ENCODE peak calls at places on chromosomes 12 and 14, in nine cellular contexts. One of them, this sample, is unnamed.

GRCh38 chr12:1360812-1361211 is 233.6 kb downstream of the FBXL14 start:
- DNase-seq in stomach: no peak
- DNase-seq in fibroblast of lung: peak; percentile 27
- DNase-seq in neural progenitor cell: no peak
- DNase-seq in psoas muscle: no peak
- DNase-seq in left ventricle myocardium inferior: no peak
- DNase-seq in adrenal gland: no peak
- DNase-seq in fibroblast of mammary gland: peak; percentile 43
- DNase-seq in bronchial epithelial cell: peak; percentile 29
- DNase-seq in this sample: peak; percentile 87

GRCh38 chr12:57632898-57633825 is at the start of gene B4GALNT1:
- DNase-seq in neural progenitor cell: peak; percentile 89
- DNase-seq in fibroblast of lung: peak; percentile 43
- DNase-seq in fibroblast of mammary gland: peak; percentile 29
- DNase-seq in adrenal gland: peak; percentile 49
- DNase-seq in stomach: peak; percentile 68
- DNase-seq in left ventricle myocardium inferior: peak; percentile 64
- DNase-seq in bronchial epithelial cell: peak; percentile 26
- DNase-seq in psoas muscle: peak; percentile 76
- DNase-seq in this sample: peak; percentile 48

GRCh38 chr14:61832783-61833182 is 70.6 kb downstream of the SNAPC1 start:
- DNase-seq in bronchial epithelial cell: peak; percentile 47
- DNase-seq in psoas muscle: no peak
- DNase-seq in adrenal gland: no peak
- DNase-seq in stomach: no peak
- DNase-seq in neural progenitor cell: no peak
- DNase-seq in left ventricle myocardium inferior: no peak
- DNase-seq in fibroblast of mammary gland: no peak
- DNase-seq in fibroblast of lung: no peak
- DNase-seq in this sample: no peak

GRCh38 chr12:95182868-95183415 is 34.3 kb downstream of the FGD6 start:
- DNase-seq in psoas muscle: no peak
- DNase-seq in left ventricle myocardium inferior: no peak
- DNase-seq in bronchial epithelial cell: peak; percentile 67
- DNase-seq in adrenal gland: peak; percentile 40
- DNase-seq in fibroblast of mammary gland: peak; percentile 73
- DNase-seq in stomach: no peak
- DNase-seq in neural progenitor cell: no peak
- DNase-seq in fibroblast of lung: no peak
- DNase-seq in this sample: peak; percentile 69

GRCh38 chr14:93005135-93005813 is 82.3 kb downstream of the CHGA start:
- DNase-seq in psoas muscle: peak; percentile 44
- DNase-seq in adrenal gland: no peak
- DNase-seq in bronchial epithelial cell: no peak
- DNase-seq in stomach: peak; percentile 83
- DNase-seq in fibroblast of lung: no peak
- DNase-seq in fibroblast of mammary gland: no peak
- DNase-seq in left ventricle myocardium inferior: no peak
- DNase-seq in neural progenitor cell: no peak
- DNase-seq in this sample: no peak

GRCh38 chr12:14958361-14959125 is 2.9 kb downstream of the ARHGDIB start:
- DNase-seq in psoas muscle: no peak
- DNase-seq in adrenal gland: no peak
- DNase-seq in neural progenitor cell: no peak
- DNase-seq in left ventricle myocardium inferior: no peak
- DNase-seq in fibroblast of mammary gland: no peak
- DNase-seq in bronchial epithelial cell: no peak
- DNase-seq in stomach: no peak
- DNase-seq in fibroblast of lung: no peak
- DNase-seq in this sample: no peak

GRCh38 chr14:79332504-79333197 is 878.7 kb downstream of the DIO2 start:
- DNase-seq in stomach: no peak
- DNase-seq in fibroblast of mammary gland: no peak
- DNase-seq in neural progenitor cell: peak; percentile 66
- DNase-seq in left ventricle myocardium inferior: no peak
- DNase-seq in psoas muscle: no peak
- DNase-seq in adrenal gland: no peak
- DNase-seq in bronchial epithelial cell: no peak
- DNase-seq in fibroblast of lung: no peak
- DNase-seq in this sample: no peak

GRCh38 chr12:52203126-52203921 is 11.5 kb upstream of the KRT80 start:
- DNase-seq in stomach: peak; percentile 36
- DNase-seq in fibroblast of mammary gland: peak; percentile 67
- DNase-seq in left ventricle myocardium inferior: peak; percentile 42
- DNase-seq in psoas muscle: no peak
- DNase-seq in adrenal gland: peak; percentile 65
- DNase-seq in fibroblast of lung: peak; percentile 66
- DNase-seq in neural progenitor cell: peak; percentile 31
- DNase-seq in bronchial epithelial cell: peak; percentile 79
- DNase-seq in this sample: peak; percentile 95

GRCh38 chr14:22715186-22715812 is 51.2 kb upstream of the OXA1L start:
- DNase-seq in adrenal gland: no peak
- DNase-seq in stomach: no peak
- DNase-seq in left ventricle myocardium inferior: no peak
- DNase-seq in psoas muscle: no peak
- DNase-seq in fibroblast of mammary gland: no peak
- DNase-seq in fibroblast of lung: no peak
- DNase-seq in bronchial epithelial cell: no peak
- DNase-seq in neural progenitor cell: no peak
- DNase-seq in this sample: no peak

GRCh38 chr14:82067221-82067620 is 533.6 kb upstream of the SEL1L start:
- DNase-seq in neural progenitor cell: peak; percentile 24
- DNase-seq in adrenal gland: no peak
- DNase-seq in stomach: no peak
- DNase-seq in bronchial epithelial cell: no peak
- DNase-seq in left ventricle myocardium inferior: no peak
- DNase-seq in fibroblast of lung: no peak
- DNase-seq in psoas muscle: no peak
- DNase-seq in fibroblast of mammary gland: no peak
- DNase-seq in this sample: no peak

GRCh38 chr12:83210933-83211332 is 524.2 kb downstream of the TMTC2 start:
- DNase-seq in fibroblast of mammary gland: no peak
- DNase-seq in stomach: no peak
- DNase-seq in psoas muscle: no peak
- DNase-seq in adrenal gland: no peak
- DNase-seq in neural progenitor cell: peak; percentile 83
- DNase-seq in fibroblast of lung: no peak
- DNase-seq in left ventricle myocardium inferior: no peak
- DNase-seq in bronchial epithelial cell: no peak
- DNase-seq in this sample: no peak

GRCh38 chr12:101941306-101942000 is 64.1 kb downstream of the DRAM1 start:
- DNase-seq in fibroblast of mammary gland: no peak
- DNase-seq in adrenal gland: no peak
- DNase-seq in fibroblast of lung: no peak
- DNase-seq in psoas muscle: no peak
- DNase-seq in bronchial epithelial cell: no peak
- DNase-seq in stomach: no peak
- DNase-seq in neural progenitor cell: no peak
- DNase-seq in left ventricle myocardium inferior: no peak
- DNase-seq in this sample: no peak

GRCh38 chr14:59182641-59183040 is 5.8 kb upstream of the DAAM1 start:
- DNase-seq in fibroblast of mammary gland: no peak
- DNase-seq in psoas muscle: no peak
- DNase-seq in bronchial epithelial cell: no peak
- DNase-seq in left ventricle myocardium inferior: no peak
- DNase-seq in fibroblast of lung: no peak
- DNase-seq in stomach: no peak
- DNase-seq in neural progenitor cell: no peak
- DNase-seq in adrenal gland: no peak
- DNase-seq in this sample: no peak

GRCh38 chr14:32330356-32331226 is 1.5 kb downstream of the AKAP6 start:
- DNase-seq in bronchial epithelial cell: no peak
- DNase-seq in stomach: no peak
- DNase-seq in psoas muscle: no peak
- DNase-seq in left ventricle myocardium inferior: no peak
- DNase-seq in adrenal gland: no peak
- DNase-seq in neural progenitor cell: peak; percentile 44
- DNase-seq in fibroblast of lung: no peak
- DNase-seq in fibroblast of mammary gland: no peak
- DNase-seq in this sample: no peak
- H3K4me3 ChIP-seq in bronchial epithelial cell: no peak overlapping the region
- H3K4me3 ChIP-seq in stomach: no peak overlapping the region
- H3K4me3 ChIP-seq in psoas muscle: no peak overlapping the region
- H3K4me3 ChIP-seq in left ventricle myocardium inferior: no peak overlapping the region
- H3K4me3 ChIP-seq in adrenal gland: no peak overlapping the region
- H3K4me3 ChIP-seq in neural progenitor cell: peak overlapping the region; percentile 26
- H3K4me3 ChIP-seq in fibroblast of lung: no peak overlapping the region
- H3K4me3 ChIP-seq in fibroblast of mammary gland: no peak overlapping the region
- H3K4me3 ChIP-seq in this sample: no peak overlapping the region

GRCh38 chr12:45125997-45126396 is 75.1 kb upstream of the DBX2 start:
- DNase-seq in adrenal gland: no peak
- DNase-seq in bronchial epithelial cell: peak; percentile 92
- DNase-seq in psoas muscle: no peak
- DNase-seq in fibroblast of lung: no peak
- DNase-seq in stomach: no peak
- DNase-seq in neural progenitor cell: no peak
- DNase-seq in fibroblast of mammary gland: no peak
- DNase-seq in left ventricle myocardium inferior: no peak
- DNase-seq in this sample: no peak

GRCh38 chr12:45122776-45123380 is 72.0 kb upstream of the DBX2 start:
- DNase-seq in stomach: no peak
- DNase-seq in left ventricle myocardium inferior: no peak
- DNase-seq in neural progenitor cell: peak; percentile 52
- DNase-seq in bronchial epithelial cell: peak; percentile 55
- DNase-seq in fibroblast of lung: peak; percentile 41
- DNase-seq in adrenal gland: no peak
- DNase-seq in psoas muscle: no peak
- DNase-seq in fibroblast of mammary gland: peak; percentile 66
- DNase-seq in this sample: peak; percentile 31

GRCh38 chr12:45124485-45125155 is 73.7 kb upstream of the DBX2 start:
- DNase-seq in fibroblast of mammary gland: no peak
- DNase-seq in bronchial epithelial cell: peak; percentile 43
- DNase-seq in psoas muscle: no peak
- DNase-seq in fibroblast of lung: no peak
- DNase-seq in adrenal gland: no peak
- DNase-seq in stomach: no peak
- DNase-seq in neural progenitor cell: peak; percentile 8
- DNase-seq in left ventricle myocardium inferior: no peak
- DNase-seq in this sample: no peak

DNA sequence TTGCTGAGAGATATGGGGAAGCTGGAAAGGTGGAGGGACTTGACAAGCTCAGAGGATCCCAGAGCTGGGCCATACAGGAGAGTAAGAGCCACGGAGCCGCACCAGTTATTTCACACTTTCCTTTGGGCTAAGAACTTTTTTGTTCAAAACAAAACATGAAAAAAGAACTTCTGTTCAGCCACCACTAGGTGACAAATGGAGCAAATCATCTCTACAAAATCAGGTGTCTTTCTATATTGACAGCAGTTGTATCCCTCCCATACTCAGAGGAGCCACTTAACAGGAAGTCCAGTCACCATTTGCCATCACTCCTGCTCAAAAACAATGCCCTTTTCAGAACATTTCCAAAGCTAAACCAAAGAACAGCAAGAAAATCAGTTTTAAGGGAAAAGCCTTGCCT is 70.3 kb upstream of the DBX2 start:
- DNase-seq in bronchial epithelial cell: no peak
- DNase-seq in psoas muscle: no peak
- DNase-seq in adrenal gland: no peak
- DNase-seq in fibroblast of lung: no peak
- DNase-seq in stomach: no peak
- DNase-seq in neural progenitor cell: no peak
- DNase-seq in fibroblast of mammary gland: no peak
- DNase-seq in left ventricle myocardium inferior: no peak
- DNase-seq in this sample: no peak
- TF ChIP-seq CTCF in bronchial epithelial cell: no peak
- TF ChIP-seq CTCF in psoas muscle: no peak
- TF ChIP-seq CTCF in adrenal gland: no peak
- TF ChIP-seq CTCF in fibroblast of lung: peak; percentile 3
- TF ChIP-seq CTCF in stomach: no peak
- TF ChIP-seq CTCF in neural progenitor cell: peak; percentile 44
- TF ChIP-seq CTCF in fibroblast of mammary gland: no peak
- TF ChIP-seq CTCF in left ventricle myocardium inferior: no peak
- TF ChIP-seq CTCF in this sample: no peak

GRCh38 chr12:90244232-90244631 is 535.6 kb upstream of the ATP2B1 start:
- DNase-seq in left ventricle myocardium inferior: no peak
- DNase-seq in bronchial epithelial cell: peak; percentile 64
- DNase-seq in fibroblast of lung: no peak
- DNase-seq in neural progenitor cell: no peak
- DNase-seq in adrenal gland: no peak
- DNase-seq in psoas muscle: no peak
- DNase-seq in stomach: no peak
- DNase-seq in fibroblast of mammary gland: no peak
- DNase-seq in this sample: no peak

GRCh38 chr12:90250766-90251165 is 542.1 kb upstream of the ATP2B1 start:
- DNase-seq in stomach: no peak
- DNase-seq in adrenal gland: no peak
- DNase-seq in fibroblast of mammary gland: peak; percentile 58
- DNase-seq in neural progenitor cell: no peak
- DNase-seq in bronchial epithelial cell: no peak
- DNase-seq in psoas muscle: no peak
- DNase-seq in fibroblast of lung: peak; percentile 57
- DNase-seq in left ventricle myocardium inferior: no peak
- DNase-seq in this sample: peak; percentile 62

GRCh38 chr12:90250041-90250440 is 541.4 kb upstream of the ATP2B1 start:
- DNase-seq in neural progenitor cell: no peak
- DNase-seq in left ventricle myocardium inferior: no peak
- DNase-seq in stomach: no peak
- DNase-seq in fibroblast of lung: no peak
- DNase-seq in psoas muscle: no peak
- DNase-seq in fibroblast of mammary gland: no peak
- DNase-seq in adrenal gland: no peak
- DNase-seq in bronchial epithelial cell: no peak
- DNase-seq in this sample: no peak

GRCh38 chr12:90246673-90247072 is 538.0 kb upstream of the ATP2B1 start:
- DNase-seq in neural progenitor cell: no peak
- DNase-seq in bronchial epithelial cell: no peak
- DNase-seq in fibroblast of lung: no peak
- DNase-seq in fibroblast of mammary gland: no peak
- DNase-seq in stomach: no peak
- DNase-seq in psoas muscle: no peak
- DNase-seq in adrenal gland: no peak
- DNase-seq in left ventricle myocardium inferior: no peak
- DNase-seq in this sample: no peak

DNA sequence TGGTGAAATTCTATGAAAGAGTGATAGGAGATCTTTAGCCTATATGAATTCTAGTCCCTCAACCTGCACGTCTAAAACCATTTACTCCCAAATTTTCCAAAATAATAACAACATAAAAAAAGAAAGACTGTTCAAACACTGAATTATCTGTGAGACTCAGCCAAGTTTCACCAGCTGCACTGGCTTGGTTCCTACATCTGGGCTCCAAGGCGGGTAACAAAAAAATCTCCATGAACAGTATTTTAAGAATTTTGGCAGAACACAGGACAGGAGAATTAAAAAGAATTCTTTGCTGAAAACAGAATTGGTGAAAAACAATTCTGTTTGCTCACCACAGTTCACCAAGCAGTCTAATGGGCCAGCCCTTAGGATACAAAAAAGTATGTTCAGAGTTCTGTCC is 536.8 kb upstream of the ATP2B1 start:
- DNase-seq in psoas muscle: no peak
- DNase-seq in bronchial epithelial cell: no peak
- DNase-seq in left ventricle myocardium inferior: no peak
- DNase-seq in fibroblast of mammary gland: no peak
- DNase-seq in adrenal gland: no peak
- DNase-seq in neural progenitor cell: no peak
- DNase-seq in stomach: no peak
- DNase-seq in fibroblast of lung: no peak
- DNase-seq in this sample: peak; percentile 57
- H3K4me3 ChIP-seq in psoas muscle: no peak overlapping the region
- H3K4me3 ChIP-seq in bronchial epithelial cell: no peak overlapping the region
- H3K4me3 ChIP-seq in left ventricle myocardium inferior: no peak overlapping the region
- H3K4me3 ChIP-seq in fibroblast of mammary gland: no peak overlapping the region
- H3K4me3 ChIP-seq in adrenal gland: no peak overlapping the region
- H3K4me3 ChIP-seq in neural progenitor cell: no peak overlapping the region
- H3K4me3 ChIP-seq in stomach: no peak overlapping the region
- H3K4me3 ChIP-seq in fibroblast of lung: no peak overlapping the region
- H3K4me3 ChIP-seq in this sample: no peak overlapping the region

GRCh38 chr12:31915442-31915841 is 43.8 kb upstream of the RESF1 start:
- DNase-seq in stomach: no peak
- DNase-seq in left ventricle myocardium inferior: no peak
- DNase-seq in psoas muscle: no peak
- DNase-seq in fibroblast of lung: no peak
- DNase-seq in neural progenitor cell: no peak
- DNase-seq in fibroblast of mammary gland: no peak
- DNase-seq in bronchial epithelial cell: no peak
- DNase-seq in adrenal gland: no peak
- DNase-seq in this sample: no peak
- TF ChIP-seq CTCF in stomach: no peak
- TF ChIP-seq CTCF in left ventricle myocardium inferior: no peak
- TF ChIP-seq CTCF in psoas muscle: no peak
- TF ChIP-seq CTCF in fibroblast of lung: no peak
- TF ChIP-seq CTCF in neural progenitor cell: no peak
- TF ChIP-seq CTCF in fibroblast of mammary gland: no peak
- TF ChIP-seq CTCF in bronchial epithelial cell: no peak
- TF ChIP-seq CTCF in adrenal gland: no peak
- TF ChIP-seq CTCF in this sample: no peak

This sample was measured in AG10803.